ENCODE peak calls at places on chromosomes 3 and 15, in eight cellular contexts. One of them, this sample, is unnamed.

GRCh38 chr3:33758874-33759273 is 39.6 kb upstream of the PDCD6IP start:
- DNase-seq in germinal center: no peak
- DNase-seq in M059J: peak
- DNase-seq in T-helper 2 cell: no peak
- DNase-seq in lung microvascular endothelial cell: no peak
- DNase-seq in H54: no peak
- DNase-seq in right cardiac atrium: no peak
- DNase-seq in AG08395: peak
- DNase-seq in this sample: no peak

GRCh38 chr3:131789188-131789587 is 245.6 kb downstream of the CPNE4 start:
- DNase-seq in germinal center: no peak
- DNase-seq in M059J: no peak
- DNase-seq in T-helper 2 cell: no peak
- DNase-seq in lung microvascular endothelial cell: no peak
- DNase-seq in H54: no peak
- DNase-seq in right cardiac atrium: no peak
- DNase-seq in AG08395: no peak
- DNase-seq in this sample: no peak

GRCh38 chr3:139310474-139310933 is 33.3 kb upstream of the MRPS22 start:
- DNase-seq in germinal center: no peak
- DNase-seq in M059J: peak
- DNase-seq in T-helper 2 cell: no peak
- DNase-seq in lung microvascular endothelial cell: no peak
- DNase-seq in H54: peak
- DNase-seq in right cardiac atrium: no peak
- DNase-seq in AG08395: peak
- DNase-seq in this sample: peak

GRCh38 chr3:155712008-155712407 is 32.9 kb downstream of the PLCH1 start:
- DNase-seq in germinal center: no peak
- DNase-seq in M059J: peak
- DNase-seq in T-helper 2 cell: no peak
- DNase-seq in lung microvascular endothelial cell: no peak
- DNase-seq in H54: no peak
- DNase-seq in right cardiac atrium: no peak
- DNase-seq in AG08395: peak
- DNase-seq in this sample: no peak

GRCh38 chr15:38564557-38565286 is at the start of gene RASGRP1:
- DNase-seq in germinal center: peak
- DNase-seq in M059J: peak
- DNase-seq in T-helper 2 cell: peak
- DNase-seq in lung microvascular endothelial cell: peak
- DNase-seq in H54: no peak
- DNase-seq in right cardiac atrium: peak
- DNase-seq in AG08395: peak
- DNase-seq in this sample: peak

GRCh38 chr3:109339186-109339585 is 1.8 kb upstream of the DPPA4 start:
- DNase-seq in germinal center: no peak
- DNase-seq in M059J: no peak
- DNase-seq in T-helper 2 cell: no peak
- DNase-seq in lung microvascular endothelial cell: no peak
- DNase-seq in H54: no peak
- DNase-seq in right cardiac atrium: no peak
- DNase-seq in AG08395: no peak
- DNase-seq in this sample: no peak

GRCh38 chr3:138327831-138328230 is 1.8 kb downstream of the NME9 start:
- DNase-seq in germinal center: no peak
- DNase-seq in M059J: no peak
- DNase-seq in T-helper 2 cell: no peak
- DNase-seq in lung microvascular endothelial cell: peak
- DNase-seq in H54: no peak
- DNase-seq in right cardiac atrium: no peak
- DNase-seq in AG08395: no peak
- DNase-seq in this sample: no peak

GRCh38 chr15:51234181-51234927 is 104.0 kb downstream of the CYP19A1 start:
- DNase-seq in germinal center: no peak
- DNase-seq in M059J: no peak
- DNase-seq in T-helper 2 cell: no peak
- DNase-seq in lung microvascular endothelial cell: no peak
- DNase-seq in H54: no peak
- DNase-seq in right cardiac atrium: no peak
- DNase-seq in AG08395: no peak
- DNase-seq in this sample: no peak

GRCh38 chr3:140717915-140718314 is 40.1 kb downstream of the TRIM42 start:
- DNase-seq in germinal center: no peak
- DNase-seq in M059J: no peak
- DNase-seq in T-helper 2 cell: no peak
- DNase-seq in lung microvascular endothelial cell: no peak
- DNase-seq in H54: no peak
- DNase-seq in right cardiac atrium: no peak
- DNase-seq in AG08395: no peak
- DNase-seq in this sample: no peak

GRCh38 chr3:102161362-102162006 is 273.3 kb upstream of the ZPLD1 start:
- DNase-seq in germinal center: no peak
- DNase-seq in M059J: no peak
- DNase-seq in T-helper 2 cell: no peak
- DNase-seq in lung microvascular endothelial cell: peak
- DNase-seq in H54: no peak
- DNase-seq in right cardiac atrium: no peak
- DNase-seq in AG08395: no peak
- DNase-seq in this sample: no peak

GRCh38 chr15:58387130-58387529 is 44.7 kb upstream of the LIPC start:
- DNase-seq in germinal center: no peak
- DNase-seq in M059J: peak
- DNase-seq in T-helper 2 cell: no peak
- DNase-seq in lung microvascular endothelial cell: no peak
- DNase-seq in H54: peak
- DNase-seq in right cardiac atrium: no peak
- DNase-seq in AG08395: peak
- DNase-seq in this sample: no peak

GRCh38 chr3:32421991-32422859 is 30.6 kb downstream of the CMTM7 start:
- DNase-seq in germinal center: no peak
- DNase-seq in M059J: peak
- DNase-seq in T-helper 2 cell: no peak
- DNase-seq in lung microvascular endothelial cell: peak
- DNase-seq in H54: peak
- DNase-seq in right cardiac atrium: peak
- DNase-seq in AG08395: peak
- DNase-seq in this sample: peak

GRCh38 chr3:54122802-54123537 is 618 bp downstream of the CACNA2D3 start:
- DNase-seq in germinal center: no peak
- DNase-seq in M059J: peak
- DNase-seq in T-helper 2 cell: no peak
- DNase-seq in lung microvascular endothelial cell: no peak
- DNase-seq in H54: no peak
- DNase-seq in right cardiac atrium: peak
- DNase-seq in AG08395: no peak
- DNase-seq in this sample: no peak

GRCh38 chr3:107416886-107417285 is 39.6 kb downstream of the CCDC54 start:
- DNase-seq in germinal center: no peak
- DNase-seq in M059J: peak
- DNase-seq in T-helper 2 cell: no peak
- DNase-seq in lung microvascular endothelial cell: no peak
- DNase-seq in H54: no peak
- DNase-seq in right cardiac atrium: no peak
- DNase-seq in AG08395: peak
- DNase-seq in this sample: no peak

GRCh38 chr15:25701716-25702465 is 161.2 kb downstream of the ATP10A start:
- DNase-seq in germinal center: no peak
- DNase-seq in M059J: no peak
- DNase-seq in T-helper 2 cell: no peak
- DNase-seq in lung microvascular endothelial cell: no peak
- DNase-seq in H54: no peak
- DNase-seq in right cardiac atrium: no peak
- DNase-seq in AG08395: no peak
- DNase-seq in this sample: no peak

GRCh38 chr3:172717493-172718088 is 6.7 kb upstream of the NCEH1 start:
- DNase-seq in germinal center: no peak
- DNase-seq in M059J: peak
- DNase-seq in T-helper 2 cell: no peak
- DNase-seq in lung microvascular endothelial cell: peak
- DNase-seq in H54: no peak
- DNase-seq in right cardiac atrium: no peak
- DNase-seq in AG08395: no peak
- DNase-seq in this sample: no peak

GRCh38 chr3:105582015-105582414 is 215.3 kb downstream of the ALCAM start:
- DNase-seq in germinal center: no peak
- DNase-seq in M059J: no peak
- DNase-seq in T-helper 2 cell: no peak
- DNase-seq in lung microvascular endothelial cell: no peak
- DNase-seq in H54: no peak
- DNase-seq in right cardiac atrium: no peak
- DNase-seq in AG08395: no peak
- DNase-seq in this sample: no peak

GRCh38 chr15:52114656-52115055 is 2.1 kb upstream of the BCL2L10 start:
- DNase-seq in germinal center: no peak
- DNase-seq in M059J: no peak
- DNase-seq in T-helper 2 cell: no peak
- DNase-seq in lung microvascular endothelial cell: peak
- DNase-seq in H54: no peak
- DNase-seq in right cardiac atrium: no peak
- DNase-seq in AG08395: no peak
- DNase-seq in this sample: no peak

GRCh38 chr15:68292967-68293366 is 15.4 kb downstream of the FEM1B start:
- DNase-seq in germinal center: no peak
- DNase-seq in M059J: no peak
- DNase-seq in T-helper 2 cell: no peak
- DNase-seq in lung microvascular endothelial cell: no peak
- DNase-seq in H54: no peak
- DNase-seq in right cardiac atrium: no peak
- DNase-seq in AG08395: no peak
- DNase-seq in this sample: no peak

GRCh38 chr15:88127477-88127799 is 129.1 kb downstream of the NTRK3 start:
- DNase-seq in germinal center: no peak
- DNase-seq in M059J: no peak
- DNase-seq in T-helper 2 cell: no peak
- DNase-seq in lung microvascular endothelial cell: no peak
- DNase-seq in H54: no peak
- DNase-seq in right cardiac atrium: no peak
- DNase-seq in AG08395: peak
- DNase-seq in this sample: no peak

GRCh38 chr3:98602078-98602678 is 8.8 kb upstream of the CPOX start:
- DNase-seq in germinal center: peak
- DNase-seq in M059J: peak
- DNase-seq in T-helper 2 cell: no peak
- DNase-seq in lung microvascular endothelial cell: peak
- DNase-seq in H54: peak
- DNase-seq in right cardiac atrium: no peak
- DNase-seq in AG08395: peak
- DNase-seq in this sample: peak

GRCh38 chr3:114108137-114108536 is 51.6 kb downstream of the QTRT2 start:
- DNase-seq in germinal center: no peak
- DNase-seq in M059J: no peak
- DNase-seq in T-helper 2 cell: no peak
- DNase-seq in lung microvascular endothelial cell: no peak
- DNase-seq in H54: no peak
- DNase-seq in right cardiac atrium: no peak
- DNase-seq in AG08395: no peak
- DNase-seq in this sample: no peak

GRCh38 chr3:112351823-112352222 is 18.9 kb downstream of the CD200 start:
- DNase-seq in germinal center: no peak
- DNase-seq in M059J: no peak
- DNase-seq in T-helper 2 cell: no peak
- DNase-seq in lung microvascular endothelial cell: no peak
- DNase-seq in H54: no peak
- DNase-seq in right cardiac atrium: no peak
- DNase-seq in AG08395: no peak
- DNase-seq in this sample: no peak

GRCh38 chr3:8784676-8785435 is 15.4 kb upstream of the OXTR start:
- DNase-seq in germinal center: no peak
- DNase-seq in M059J: no peak
- DNase-seq in T-helper 2 cell: no peak
- DNase-seq in lung microvascular endothelial cell: peak
- DNase-seq in H54: no peak
- DNase-seq in right cardiac atrium: no peak
- DNase-seq in AG08395: no peak
- DNase-seq in this sample: no peak

GRCh38 chr15:71914092-71914491 is 103.7 kb downstream of the NR2E3 start:
- DNase-seq in germinal center: no peak
- DNase-seq in M059J: no peak
- DNase-seq in T-helper 2 cell: no peak
- DNase-seq in lung microvascular endothelial cell: no peak
- DNase-seq in H54: no peak
- DNase-seq in right cardiac atrium: no peak
- DNase-seq in AG08395: no peak
- DNase-seq in this sample: no peak

GRCh38 chr3:99868438-99868723 is 50.7 kb downstream of the CMSS1 start:
- DNase-seq in germinal center: no peak
- DNase-seq in M059J: peak
- DNase-seq in T-helper 2 cell: no peak
- DNase-seq in lung microvascular endothelial cell: no peak
- DNase-seq in H54: no peak
- DNase-seq in right cardiac atrium: no peak
- DNase-seq in AG08395: no peak
- DNase-seq in this sample: no peak

GRCh38 chr3:188151438-188151837 is 2.5 kb upstream of the LPP start:
- DNase-seq in germinal center: no peak
- DNase-seq in M059J: peak
- DNase-seq in T-helper 2 cell: no peak
- DNase-seq in lung microvascular endothelial cell: no peak
- DNase-seq in H54: no peak
- DNase-seq in right cardiac atrium: no peak
- DNase-seq in AG08395: no peak
- DNase-seq in this sample: no peak

GRCh38 chr15:69172854-69173253 is 12.4 kb downstream of the GLCE start:
- DNase-seq in germinal center: no peak
- DNase-seq in M059J: no peak
- DNase-seq in T-helper 2 cell: no peak
- DNase-seq in lung microvascular endothelial cell: no peak
- DNase-seq in H54: no peak
- DNase-seq in right cardiac atrium: no peak
- DNase-seq in AG08395: no peak
- DNase-seq in this sample: no peak

GRCh38 chr3:168467085-168467714 is 371.5 kb upstream of the GOLIM4 start:
- DNase-seq in germinal center: no peak
- DNase-seq in M059J: peak
- DNase-seq in T-helper 2 cell: no peak
- DNase-seq in lung microvascular endothelial cell: no peak
- DNase-seq in H54: no peak
- DNase-seq in right cardiac atrium: peak
- DNase-seq in AG08395: peak
- DNase-seq in this sample: no peak

GRCh38 chr3:102205647-102206046 is 229.2 kb upstream of the ZPLD1 start:
- DNase-seq in germinal center: no peak
- DNase-seq in M059J: no peak
- DNase-seq in T-helper 2 cell: no peak
- DNase-seq in lung microvascular endothelial cell: no peak
- DNase-seq in H54: no peak
- DNase-seq in right cardiac atrium: no peak
- DNase-seq in AG08395: no peak
- DNase-seq in this sample: no peak

GRCh38 chr3:84959470-84960380 is 936 bp downstream of the CADM2 start:
- DNase-seq in germinal center: no peak
- DNase-seq in M059J: no peak
- DNase-seq in T-helper 2 cell: no peak
- DNase-seq in lung microvascular endothelial cell: no peak
- DNase-seq in H54: no peak
- DNase-seq in right cardiac atrium: no peak
- DNase-seq in AG08395: no peak
- DNase-seq in this sample: no peak

GRCh38 chr3:47340866-47341265 is 40.0 kb upstream of the PTPN23 start:
- DNase-seq in germinal center: no peak
- DNase-seq in M059J: no peak
- DNase-seq in T-helper 2 cell: no peak
- DNase-seq in lung microvascular endothelial cell: no peak
- DNase-seq in H54: no peak
- DNase-seq in right cardiac atrium: no peak
- DNase-seq in AG08395: no peak
- DNase-seq in this sample: no peak

GRCh38 chr3:127764841-127765362 is 57.4 kb downstream of the MGLL start:
- DNase-seq in germinal center: no peak
- DNase-seq in M059J: peak
- DNase-seq in T-helper 2 cell: no peak
- DNase-seq in lung microvascular endothelial cell: no peak
- DNase-seq in H54: no peak
- DNase-seq in right cardiac atrium: no peak
- DNase-seq in AG08395: peak
- DNase-seq in this sample: no peak

GRCh38 chr15:33926260-33926659 is 42.0 kb upstream of the CHRM5 start:
- DNase-seq in germinal center: no peak
- DNase-seq in M059J: no peak
- DNase-seq in T-helper 2 cell: no peak
- DNase-seq in lung microvascular endothelial cell: no peak
- DNase-seq in H54: no peak
- DNase-seq in right cardiac atrium: no peak
- DNase-seq in AG08395: no peak
- DNase-seq in this sample: no peak

This sample was measured in T1000.